ENCODE peak calls at places on chromosomes 6 and 20, in six cellular contexts. D is GM10248; A is naive thymus-derived CD8-positive, alpha-beta T cell; X is HS-5; B is keratinocyte; Z is cardiac fibroblast. S is an unnamed sample.
A peak's percentile ranks its signal among the peaks of the same experiment; 100 is the strongest.

GRCh38 chr20:53608071-53608455 is 14.4 kb upstream of the ZNF217 start:
- DNase-seq in D (no peak), A (peak; percentile 67), X (no peak), B (no peak), Z (no peak), S (no peak)

GRCh38 chr20:58048096-58048702 is 180.3 kb downstream of the ANKRD60 start:
- DNase-seq in D (no peak), A (no peak), X (peak; percentile 33), B (peak; percentile 28), Z (peak; percentile 45), S (peak; percentile 55)

GRCh38 chr20:62136283-62137091 is 6.7 kb downstream of the PSMA7 start:
- DNase-seq in D (peak; percentile 64), A (peak; percentile 86), X (no peak), B (no peak), Z (peak; percentile 81), S (peak; percentile 79)

GRCh38 chr20:58349586-58349985 is 39.4 kb upstream of the VAPB start:
- DNase-seq in D (no peak), A (no peak), X (peak; percentile 73), B (no peak), Z (peak; percentile 60), S (no peak)

GRCh38 chr6:127403636-127404035 is 55.6 kb downstream of the KIAA0408 start:
- DNase-seq in D (peak; percentile 35), A (no peak), X (no peak), B (no peak), Z (no peak), S (no peak)

GRCh38 chr20:41140226-41141133 is 3.1 kb downstream of the PLCG1 start:
- DNase-seq in D (no peak), A (no peak), X (no peak), B (no peak), Z (no peak), S (no peak)

GRCh38 chr6:22926613-22927348 is 357.4 kb downstream of the HDGFL1 start:
- DNase-seq in D (no peak), A (no peak), X (no peak), B (no peak), Z (peak; percentile 73), S (no peak)

GRCh38 chr6:25070547-25071366 is 135.0 kb upstream of the RIPOR2 start:
- DNase-seq in D (peak; percentile 69), A (peak; percentile 91), X (peak; percentile 49), B (peak; percentile 57), Z (peak; percentile 91), S (peak; percentile 87)